ENCODE peak calls at places on chromosomes 16 and 17, in seven cellular contexts. I is effector CD4-positive, alpha-beta T cell; T is NCI-H1092 treated with DMSO at 0.1 percent for 48 hours; V is NCI-H1105; O is A172; F is stimulated activated CD4-positive, alpha-beta T cell treated with anti-CD3 and anti-CD28 coated beads, Interleukin-12 subunit alpha, Interleukin-12 subunit beta, amount 100 ng/mL, for 24 hours; J is astrocyte of the cerebellum. P is an unnamed sample.

GRCh38 chr17:30316736-30317135 is 17.1 kb downstream of the TMIGD1 start:
- DNase-seq in I (no peak), T (no peak), V (no peak), O (no peak), F (no peak), J (no peak), P (no peak)

GRCh38 chr16:77896357-77896972 is 108.1 kb downstream of the VAT1L start:
- DNase-seq in I (no peak), T (no peak), V (peak), O (no peak), F (no peak), J (no peak), P (peak)

GRCh38 chr17:41977991-41978390 is 11.4 kb downstream of the CNP start:
- DNase-seq in I (no peak), T (no peak), V (no peak), O (no peak), F (no peak), J (no peak), P (no peak)

GRCh38 chr17:35117984-35118383 is 1.7 kb downstream of the RAD51D start:
- DNase-seq in I (no peak), T (no peak), V (no peak), O (peak), F (no peak), J (no peak), P (no peak)

GRCh38 chr17:43713494-43714162 is 45.0 kb downstream of the SOST start:
- DNase-seq in I (no peak), T (no peak), V (peak), O (no peak), F (no peak), J (no peak), P (peak)

GRCh38 chr16:23388786-23389185 is 64.2 kb downstream of the COG7 start:
- DNase-seq in I (no peak), T (no peak), V (no peak), O (no peak), F (no peak), J (no peak), P (no peak)

GRCh38 chr17:2598166-2598565 is 4.7 kb downstream of the PAFAH1B1 start:
- DNase-seq in I (no peak), T (no peak), V (no peak), O (peak), F (no peak), J (peak), P (no peak)

GRCh38 chr17:16873654-16874035 is 98.3 kb downstream of the TNFRSF13B start:
- DNase-seq in I (no peak), T (no peak), V (no peak), O (no peak), F (no peak), J (no peak), P (no peak)

GRCh38 chr17:40602445-40603443 is 37.5 kb upstream of the CCR7 start:
- DNase-seq in I (peak), T (no peak), V (no peak), O (no peak), F (peak), J (no peak), P (no peak)

GRCh38 chr17:2844386-2844785 is 48.1 kb downstream of the RAP1GAP2 start:
- DNase-seq in I (no peak), T (peak), V (no peak), O (no peak), F (no peak), J (no peak), P (no peak)

GRCh38 chr17:75892556-75893224 is 4.1 kb downstream of the TRIM65 start:
- DNase-seq in I (no peak), T (no peak), V (no peak), O (no peak), F (no peak), J (no peak), P (no peak)

GRCh38 chr16:73170587-73170986 is 122.7 kb upstream of the ZFHX3 start:
- DNase-seq in I (no peak), T (no peak), V (no peak), O (peak), F (no peak), J (no peak), P (peak)

GRCh38 chr17:39904990-39905288 is 13.5 kb downstream of the GSDMB start:
- DNase-seq in I (no peak), T (no peak), V (no peak), O (no peak), F (no peak), J (no peak), P (no peak)

GRCh38 chr16:55118701-55119260 is 188.1 kb downstream of the IRX5 start:
- DNase-seq in I (no peak), T (no peak), V (no peak), O (no peak), F (no peak), J (no peak), P (no peak)

GRCh38 chr17:75506888-75507287 is 8.4 kb downstream of the CASKIN2 start:
- DNase-seq in I (no peak), T (no peak), V (no peak), O (no peak), F (no peak), J (no peak), P (no peak)

GRCh38 chr17:34218757-34219156 is 36.3 kb upstream of the CCL2 start:
- DNase-seq in I (no peak), T (no peak), V (no peak), O (no peak), F (no peak), J (no peak), P (no peak)

GRCh38 chr16:1763521-1764511 is 7.5 kb downstream of the NME3 start:
- DNase-seq in I (no peak), T (no peak), V (no peak), O (no peak), F (no peak), J (no peak), P (no peak)

GRCh38 chr17:57552114-57552601 is 192.9 kb downstream of the CCDC182 start:
- DNase-seq in I (no peak), T (no peak), V (no peak), O (no peak), F (no peak), J (no peak), P (peak)

GRCh38 chr17:68981288-68981687 is 26.1 kb upstream of the ABCA8 start:
- DNase-seq in I (no peak), T (no peak), V (no peak), O (peak), F (no peak), J (peak), P (no peak)

GRCh38 chr16:67516296-67517177 is 12.1 kb upstream of the RIPOR1 start:
- DNase-seq in I (no peak), T (no peak), V (no peak), O (peak), F (no peak), J (no peak), P (no peak)

GRCh38 chr17:51667722-51668083 is 407.4 kb downstream of the UTP18 start:
- DNase-seq in I (no peak), T (no peak), V (no peak), O (no peak), F (no peak), J (no peak), P (no peak)

GRCh38 chr17:81304196-81305015 is 9.3 kb upstream of the SLC38A10 start:
- DNase-seq in I (no peak), T (no peak), V (no peak), O (no peak), F (no peak), J (no peak), P (no peak)

GRCh38 chr16:54093281-54093680 is 193.3 kb downstream of the IRX3 start:
- DNase-seq in I (no peak), T (no peak), V (no peak), O (no peak), F (no peak), J (no peak), P (no peak)

GRCh38 chr17:77696151-77696719 is 262.3 kb upstream of the TNRC6C start:
- DNase-seq in I (no peak), T (no peak), V (no peak), O (no peak), F (no peak), J (no peak), P (no peak)

GRCh38 chr17:43449470-43450202 is 34.1 kb upstream of the DHX8 start:
- DNase-seq in I (no peak), T (no peak), V (no peak), O (no peak), F (no peak), J (no peak), P (no peak)

GRCh38 chr17:41382396-41382795 is 290 bp upstream of the KRT34 start:
- DNase-seq in I (no peak), T (no peak), V (no peak), O (peak), F (no peak), J (no peak), P (no peak)

GRCh38 chr16:3014971-3015370 is 2.2 kb downstream of the CLDN9 start:
- DNase-seq in I (no peak), T (no peak), V (no peak), O (no peak), F (no peak), J (no peak), P (no peak)

GRCh38 chr17:43878260-43879082 is 28.9 kb downstream of the MPP2 start:
- DNase-seq in I (peak), T (peak), V (peak), O (peak), F (peak), J (peak), P (peak)

GRCh38 chr16:87317766-87318121 is 552 bp upstream of the C16orf95 start:
- DNase-seq in I (no peak), T (peak), V (no peak), O (peak), F (peak), J (no peak), P (no peak)

GRCh38 chr16:30041841-30042240 is 10.8 kb upstream of the TLCD3B start:
- DNase-seq in I (no peak), T (no peak), V (no peak), O (no peak), F (no peak), J (no peak), P (peak)

GRCh38 chr17:66918896-66919295 is 45.6 kb upstream of the CACNG4 start:
- DNase-seq in I (no peak), T (no peak), V (no peak), O (no peak), F (no peak), J (no peak), P (no peak)

GRCh38 chr16:89606006-89606405 is 7.4 kb upstream of the DPEP1 start:
- DNase-seq in I (no peak), T (peak), V (no peak), O (no peak), F (no peak), J (no peak), P (no peak)